ENCODE peak calls at places on chromosomes 4 and X, in five cellular contexts. One of them, this sample, is unnamed.

GRCh38 chr4:4323705-4324534 is 33.9 kb downstream of the ZBTB49 start:
- DNase-seq in K562: peak; percentile 35
- DNase-seq in WTC11: no peak
- DNase-seq in HepG2: no peak
- DNase-seq in GM12878: no peak
- DNase-seq in this sample: no peak

GRCh38 chr4:112747035-112747434 is 110.1 kb downstream of the LARP7 start:
- DNase-seq in K562: no peak
- DNase-seq in WTC11: no peak
- DNase-seq in HepG2: peak; percentile 3
- DNase-seq in GM12878: no peak
- DNase-seq in this sample: no peak

GRCh38 chrX:937391-937790 is 275.1 kb downstream of the CRLF2 start:
- DNase-seq in K562: no peak
- DNase-seq in WTC11: no peak
- DNase-seq in HepG2: no peak
- DNase-seq in GM12878: no peak
- DNase-seq in this sample: no peak

GRCh38 chr4:74394476-74395136 is 29.7 kb downstream of the EREG start:
- DNase-seq in K562: peak; percentile 19
- DNase-seq in WTC11: no peak
- DNase-seq in HepG2: no peak
- DNase-seq in GM12878: no peak
- DNase-seq in this sample: no peak

GRCh38 chr4:140163029-140163810 is 9.2 kb upstream of the MAML3 start:
- DNase-seq in K562: no peak
- DNase-seq in WTC11: no peak
- DNase-seq in HepG2: no peak
- DNase-seq in GM12878: no peak
- DNase-seq in this sample: no peak

GRCh38 chr4:1414831-1415680 is 8.8 kb upstream of the NKX1-1 start:
- DNase-seq in K562: peak; percentile 84
- DNase-seq in WTC11: no peak
- DNase-seq in HepG2: no peak
- DNase-seq in GM12878: no peak
- DNase-seq in this sample: no peak

GRCh38 chr4:80010316-80010715 is 62.7 kb downstream of the ANTXR2 start:
- DNase-seq in K562: no peak
- DNase-seq in WTC11: no peak
- DNase-seq in HepG2: no peak
- DNase-seq in GM12878: no peak
- DNase-seq in this sample: no peak

GRCh38 chr4:173411106-173411703 is 12.3 kb upstream of the SCRG1 start:
- DNase-seq in K562: no peak
- DNase-seq in WTC11: no peak
- DNase-seq in HepG2: no peak
- DNase-seq in GM12878: no peak
- DNase-seq in this sample: no peak

GRCh38 chr4:76867880-76868655 is 29.9 kb downstream of the SOWAHB start:
- DNase-seq in K562: no peak
- DNase-seq in WTC11: peak; percentile 65
- DNase-seq in HepG2: no peak
- DNase-seq in GM12878: no peak
- DNase-seq in this sample: no peak

GRCh38 chr4:136183513-136183912 is 1348.8 kb downstream of the PCDH18 start:
- DNase-seq in K562: no peak
- DNase-seq in WTC11: peak; percentile 39
- DNase-seq in HepG2: no peak
- DNase-seq in GM12878: no peak
- DNase-seq in this sample: no peak

GRCh38 chrX:29824176-29824906 is 391.0 kb upstream of the MAGEB2 start:
- DNase-seq in K562: no peak
- DNase-seq in WTC11: no peak
- DNase-seq in HepG2: no peak
- DNase-seq in GM12878: no peak
- DNase-seq in this sample: no peak

GRCh38 chr4:56215901-56216300 is 171.4 kb downstream of the AASDH start:
- DNase-seq in K562: no peak
- DNase-seq in WTC11: no peak
- DNase-seq in HepG2: no peak
- DNase-seq in GM12878: no peak
- DNase-seq in this sample: peak; percentile 9

GRCh38 chr4:152166567-152166966 is 369.3 kb downstream of the FBXW7 start:
- DNase-seq in K562: peak; percentile 23
- DNase-seq in WTC11: peak; percentile 56
- DNase-seq in HepG2: no peak
- DNase-seq in GM12878: no peak
- DNase-seq in this sample: no peak

GRCh38 chr4:56907489-56908205 is at the start of gene REST:
- DNase-seq in K562: peak; percentile 87
- DNase-seq in WTC11: peak; percentile 91
- DNase-seq in HepG2: peak; percentile 21
- DNase-seq in GM12878: no peak
- DNase-seq in this sample: peak; percentile 47

GRCh38 chr4:90317785-90318184 is 190.6 kb downstream of the CCSER1 start:
- DNase-seq in K562: no peak
- DNase-seq in WTC11: no peak
- DNase-seq in HepG2: no peak
- DNase-seq in GM12878: no peak
- DNase-seq in this sample: no peak

GRCh38 chr4:137471461-137471860 is 60.8 kb downstream of the PCDH18 start:
- DNase-seq in K562: no peak
- DNase-seq in WTC11: no peak
- DNase-seq in HepG2: no peak
- DNase-seq in GM12878: no peak
- DNase-seq in this sample: no peak

GRCh38 chr4:138338840-138339239 is 96.7 kb upstream of the SLC7A11 start:
- DNase-seq in K562: no peak
- DNase-seq in WTC11: no peak
- DNase-seq in HepG2: no peak
- DNase-seq in GM12878: no peak
- DNase-seq in this sample: no peak

GRCh38 chr4:137266511-137266910 is 265.8 kb downstream of the PCDH18 start:
- DNase-seq in K562: no peak
- DNase-seq in WTC11: no peak
- DNase-seq in HepG2: no peak
- DNase-seq in GM12878: no peak
- DNase-seq in this sample: no peak

GRCh38 chr4:14218641-14219040 is 591.1 kb upstream of the BOD1L1 start:
- DNase-seq in K562: no peak
- DNase-seq in WTC11: no peak
- DNase-seq in HepG2: no peak
- DNase-seq in GM12878: no peak
- DNase-seq in this sample: no peak

DNA sequence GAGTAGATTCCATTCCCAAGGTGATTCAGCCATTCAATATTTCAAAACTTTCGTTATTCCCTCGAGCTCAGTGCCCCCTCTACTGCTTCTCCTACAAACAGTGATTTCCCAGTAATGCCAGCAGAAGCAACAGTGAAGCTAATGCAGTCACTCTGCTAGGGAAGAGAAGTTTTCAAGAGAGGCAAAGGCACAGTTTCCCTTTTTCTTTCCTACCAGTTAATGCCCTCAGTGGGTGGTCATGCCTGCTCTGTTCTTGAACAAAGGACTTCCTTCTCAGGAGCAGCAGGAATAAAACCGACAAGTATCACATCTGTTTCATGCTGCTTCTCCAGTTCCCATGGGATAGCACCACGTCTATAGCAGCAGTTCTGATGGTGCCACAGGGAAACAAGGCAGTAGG is 317.2 kb downstream of the TENM3 start:
- DNase-seq in K562: no peak
- DNase-seq in WTC11: peak; percentile 72
- DNase-seq in HepG2: no peak
- DNase-seq in GM12878: no peak
- DNase-seq in this sample: no peak
- TF ChIP-seq ESRRA in K562: no peak
- TF ChIP-seq ESRRA in WTC11: no peak
- TF ChIP-seq ESRRA in HepG2: no peak
- TF ChIP-seq ESRRA in GM12878: no peak
- TF ChIP-seq ESRRA in this sample: no peak

GRCh38 chr4:6373541-6374410 is 98.6 kb downstream of the PPP2R2C start:
- DNase-seq in K562: no peak
- DNase-seq in WTC11: no peak
- DNase-seq in HepG2: no peak
- DNase-seq in GM12878: no peak
- DNase-seq in this sample: no peak

GRCh38 chr4:6371271-6371670 is 101.1 kb downstream of the PPP2R2C start:
- DNase-seq in K562: no peak
- DNase-seq in WTC11: no peak
- DNase-seq in HepG2: no peak
- DNase-seq in GM12878: no peak
- DNase-seq in this sample: no peak

GRCh38 chr4:6371827-6372226 is 100.6 kb downstream of the PPP2R2C start:
- DNase-seq in K562: no peak
- DNase-seq in WTC11: no peak
- DNase-seq in HepG2: no peak
- DNase-seq in GM12878: no peak
- DNase-seq in this sample: no peak

GRCh38 chr4:6374575-6374974 is 97.8 kb downstream of the PPP2R2C start:
- DNase-seq in K562: no peak
- DNase-seq in WTC11: no peak
- DNase-seq in HepG2: no peak
- DNase-seq in GM12878: no peak
- DNase-seq in this sample: no peak

DNA sequence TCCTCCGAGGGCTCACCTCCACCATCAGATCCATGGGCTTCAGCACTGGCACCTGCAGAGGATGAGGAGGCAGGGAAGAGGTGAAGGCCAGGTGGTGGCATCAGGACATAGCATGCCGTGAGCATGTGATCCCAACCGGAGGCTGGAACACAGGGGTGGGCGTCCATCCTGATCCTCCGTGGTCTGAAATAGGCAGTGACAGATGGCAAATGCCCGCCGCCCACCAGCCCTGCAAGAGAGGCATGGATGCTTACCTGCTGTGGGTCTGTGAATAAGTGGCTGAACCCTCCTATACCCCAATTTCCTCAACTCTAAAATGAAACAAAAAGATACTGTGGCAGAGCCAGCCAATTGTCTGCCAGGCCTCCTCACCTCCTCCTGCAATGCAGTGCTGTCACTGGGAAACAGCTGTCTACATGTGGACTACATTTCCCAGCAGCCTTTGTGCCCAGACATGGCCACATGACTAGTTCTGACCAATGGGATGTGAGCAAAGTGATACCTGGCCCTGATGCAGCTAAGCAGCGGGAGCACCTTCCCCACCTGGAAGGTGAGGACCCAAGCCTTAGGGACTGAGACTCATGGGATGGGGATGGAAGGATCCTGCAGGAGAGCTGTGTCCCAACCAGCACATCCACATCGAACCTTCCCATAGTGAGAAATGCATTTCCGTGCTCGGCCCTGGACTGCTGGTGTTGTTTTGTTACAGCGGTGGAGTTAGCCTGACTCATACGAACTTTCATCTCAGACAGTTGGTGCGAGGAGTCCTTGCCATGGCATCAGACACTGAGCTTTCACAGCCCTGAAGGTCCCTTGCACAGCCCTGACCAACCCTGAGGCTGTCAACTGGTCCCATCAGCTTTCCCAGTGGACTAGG is 99.5 kb downstream of the PPP2R2C start:
- DNase-seq in K562: peak; percentile 92
- DNase-seq in WTC11: peak; percentile 55
- DNase-seq in HepG2: peak; percentile 35
- DNase-seq in GM12878: peak; percentile 5
- DNase-seq in this sample: peak; percentile 47
- TF ChIP-seq ESRRA in K562: no peak
- TF ChIP-seq ESRRA in WTC11: no peak
- TF ChIP-seq ESRRA in HepG2: no peak
- TF ChIP-seq ESRRA in GM12878: no peak
- TF ChIP-seq ESRRA in this sample: no peak

GRCh38 chr4:78059524-78059889 is 2.4 kb downstream of the FRAS1 start:
- DNase-seq in K562: peak; percentile 41
- DNase-seq in WTC11: peak; percentile 75
- DNase-seq in HepG2: peak; percentile 87
- DNase-seq in GM12878: no peak
- DNase-seq in this sample: peak; percentile 57
- TF ChIP-seq ESRRA in K562: no peak
- TF ChIP-seq ESRRA in WTC11: no peak
- TF ChIP-seq ESRRA in HepG2: no peak
- TF ChIP-seq ESRRA in GM12878: no peak
- TF ChIP-seq ESRRA in this sample: no peak

DNA sequence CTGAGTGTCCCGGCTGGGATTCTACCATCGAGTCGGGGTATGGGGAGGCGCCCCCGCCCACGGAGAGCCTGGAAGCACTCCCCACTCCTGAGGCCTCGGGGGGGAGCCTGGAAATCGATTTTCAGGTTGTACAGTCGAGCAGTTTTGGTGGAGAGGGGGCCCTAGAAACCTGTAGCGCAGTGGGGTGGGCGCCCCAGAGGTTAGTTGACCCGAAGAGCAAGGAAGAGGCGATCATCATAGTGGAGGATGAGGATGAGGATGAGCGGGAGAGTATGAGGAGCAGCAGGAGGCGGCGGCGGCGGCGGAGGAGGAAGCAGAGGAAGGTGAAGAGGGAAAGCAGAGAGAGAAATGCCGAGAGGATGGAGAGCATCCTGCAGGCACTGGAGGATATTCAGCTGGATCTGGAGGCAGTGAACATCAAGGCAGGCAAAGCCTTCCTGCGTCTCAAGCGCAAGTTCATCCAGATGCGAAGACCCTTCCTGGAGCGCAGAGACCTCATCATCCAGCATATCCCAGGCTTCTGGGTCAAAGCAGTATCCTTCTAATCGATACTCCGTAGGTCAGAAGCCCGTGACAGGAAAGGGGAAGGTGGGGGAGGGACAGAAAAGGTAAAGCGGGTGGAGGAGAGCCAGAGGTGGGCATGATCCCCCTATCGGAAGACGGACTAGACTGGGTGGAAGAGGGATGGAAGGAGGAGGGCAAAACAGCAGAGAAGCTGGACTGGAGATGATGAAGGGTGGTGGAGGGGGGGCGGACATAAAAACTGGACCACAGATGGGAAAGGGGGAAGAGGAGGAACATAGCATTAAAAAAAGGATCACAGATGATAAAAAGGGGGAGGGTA is 828 bp downstream of the TSPYL2 start:
- DNase-seq in K562: no peak
- DNase-seq in WTC11: no peak
- DNase-seq in HepG2: no peak
- DNase-seq in GM12878: no peak
- DNase-seq in this sample: no peak
- TF ChIP-seq ESRRA in K562: no peak
- TF ChIP-seq ESRRA in WTC11: no peak
- TF ChIP-seq ESRRA in HepG2: no peak
- TF ChIP-seq ESRRA in GM12878: no peak
- TF ChIP-seq ESRRA in this sample: no peak

GRCh38 chrX:103585421-103586313 is at the start of gene TCEAL4:
- DNase-seq in K562: no peak
- DNase-seq in WTC11: peak; percentile 49
- DNase-seq in HepG2: no peak
- DNase-seq in GM12878: no peak
- DNase-seq in this sample: peak; percentile 54
- TF ChIP-seq ESRRA in K562: no peak
- TF ChIP-seq ESRRA in WTC11: no peak
- TF ChIP-seq ESRRA in HepG2: no peak
- TF ChIP-seq ESRRA in GM12878: no peak
- TF ChIP-seq ESRRA in this sample: no peak

GRCh38 chr4:26557164-26557563 is 26.7 kb upstream of the TBC1D19 start:
- DNase-seq in K562: no peak
- DNase-seq in WTC11: no peak
- DNase-seq in HepG2: no peak
- DNase-seq in GM12878: no peak
- DNase-seq in this sample: no peak
- TF ChIP-seq ESRRA in K562: no peak
- TF ChIP-seq ESRRA in WTC11: no peak
- TF ChIP-seq ESRRA in HepG2: no peak
- TF ChIP-seq ESRRA in GM12878: no peak
- TF ChIP-seq ESRRA in this sample: no peak

This sample was measured in A549.